ENCODE peak calls at places on chromosomes 11 and 22, in eight cellular contexts. S is NCI-H1092 treated with DMSO at 0.1 percent for 48 hours; E is hepatic stellate cell; G is thoracic aorta; T is germinal center; O is activated CD4-positive, alpha-beta T cell treated with anti-CD3 and anti-CD28 coated beads for 4 hours; X is NB4; A is left colon. P is an unnamed sample.

GRCh38 chr11:58494096-58494495 is 13.8 kb downstream of the OR5B21 start:
- DNase-seq in S (no peak), E (no peak), G (no peak), T (no peak), O (no peak), X (no peak), A (no peak), P (no peak)

GRCh38 chr11:85628771-85629341 is 463 bp downstream of the TMEM126B start:
- DNase-seq in S (no peak), E (no peak), G (no peak), T (no peak), O (peak; percentile 57), X (no peak), A (no peak), P (no peak)

GRCh38 chr11:11426226-11426915 is 73.3 kb upstream of the CSNK2A3 start:
- DNase-seq in S (no peak), E (no peak), G (no peak), T (no peak), O (no peak), X (no peak), A (no peak), P (no peak)

GRCh38 chr11:85977751-85978160 is 91.1 kb downstream of the PICALM start:
- DNase-seq in S (no peak), E (no peak), G (no peak), T (no peak), O (no peak), X (no peak), A (no peak), P (no peak)

GRCh38 chr22:37549704-37550059 is 10.6 kb upstream of the CDC42EP1 start:
- DNase-seq in S (peak; percentile 96), E (peak; percentile 66), G (no peak), T (no peak), O (no peak), X (no peak), A (no peak), P (no peak)

GRCh38 chr11:78647266-78647915 is 72.7 kb upstream of the NARS2 start:
- DNase-seq in S (no peak), E (no peak), G (no peak), T (no peak), O (no peak), X (no peak), A (no peak), P (no peak)

GRCh38 chr22:45225732-45226560 is 14.7 kb downstream of the KIAA0930 start:
- DNase-seq in S (no peak), E (no peak), G (no peak), T (no peak), O (no peak), X (peak; percentile 98), A (no peak), P (no peak)

GRCh38 chr11:110286298-110287040 is 9.9 kb downstream of the RDX start:
- DNase-seq in S (no peak), E (no peak), G (no peak), T (no peak), O (no peak), X (no peak), A (no peak), P (no peak)

GRCh38 chr22:20511578-20512259 is 4.3 kb downstream of the MED15 start:
- DNase-seq in S (no peak), E (no peak), G (no peak), T (no peak), O (no peak), X (no peak), A (no peak), P (no peak)

GRCh38 chr11:129374081-129374992 is 1.3 kb upstream of the BARX2 start:
- DNase-seq in S (no peak), E (peak; percentile 8), G (no peak), T (no peak), O (no peak), X (no peak), A (no peak), P (no peak)

GRCh38 chr11:37657645-37658044 is 1059.6 kb upstream of the RAG2 start:
- DNase-seq in S (no peak), E (no peak), G (no peak), T (no peak), O (no peak), X (peak; percentile 16), A (no peak), P (no peak)

GRCh38 chr11:64856382-64857227 is 12.2 kb upstream of the CDC42BPG start:
- DNase-seq in S (no peak), E (peak; percentile 92), G (peak; percentile 89), T (no peak), O (peak; percentile 41), X (peak; percentile 99), A (peak; percentile 67), P (no peak)

GRCh38 chr11:111604392-111605009 is 2.3 kb downstream of the SIK2 start:
- DNase-seq in S (peak; percentile 79), E (peak; percentile 21), G (no peak), T (peak; percentile 32), O (no peak), X (peak; percentile 67), A (no peak), P (no peak)

GRCh38 chr11:111387318-111387863 is 8.3 kb upstream of the POU2AF1 start:
- DNase-seq in S (peak; percentile 99), E (no peak), G (no peak), T (no peak), O (no peak), X (no peak), A (peak; percentile 90), P (no peak)

GRCh38 chr22:45672564-45673481 is 1.2 kb downstream of the ATXN10 start:
- DNase-seq in S (no peak), E (no peak), G (no peak), T (no peak), O (no peak), X (no peak), A (peak; percentile 27), P (no peak)

GRCh38 chr11:93039841-93040240 is 70.4 kb downstream of the MTNR1B start:
- DNase-seq in S (no peak), E (no peak), G (no peak), T (no peak), O (no peak), X (no peak), A (no peak), P (no peak)

GRCh38 chr11:15911377-15912044 is 444.8 kb downstream of the SOX6 start:
- DNase-seq in S (peak; percentile 21), E (peak; percentile 47), G (no peak), T (no peak), O (no peak), X (no peak), A (no peak), P (peak; percentile 39)

GRCh38 chr11:44564653-44565007 is 833 bp upstream of the CD82 start:
- DNase-seq in S (peak; percentile 88), E (peak; percentile 81), G (peak; percentile 83), T (no peak), O (no peak), X (peak; percentile 72), A (peak; percentile 79), P (peak; percentile 85)

GRCh38 chr11:64858467-64859401 is 14.3 kb upstream of the CDC42BPG start:
- DNase-seq in S (no peak), E (no peak), G (no peak), T (no peak), O (peak; percentile 45), X (peak; percentile 70), A (no peak), P (no peak)

GRCh38 chr22:23827351-23827995 is 11.3 kb downstream of the DERL3 start:
- DNase-seq in S (no peak), E (no peak), G (no peak), T (no peak), O (no peak), X (no peak), A (no peak), P (no peak)

GRCh38 chr11:68412593-68413475 is 47.7 kb upstream of the PPP6R3 start:
- DNase-seq in S (no peak), E (no peak), G (no peak), T (peak; percentile 20), O (no peak), X (no peak), A (no peak), P (peak; percentile 59)

GRCh38 chr11:3861698-3862097 is 6.2 kb downstream of the STIM1 start:
- DNase-seq in S (no peak), E (no peak), G (no peak), T (no peak), O (no peak), X (peak; percentile 85), A (no peak), P (peak; percentile 64)

GRCh38 chr22:47884775-47885174 is 1122.3 kb downstream of the TBC1D22A start:
- DNase-seq in S (no peak), E (no peak), G (no peak), T (no peak), O (no peak), X (no peak), A (no peak), P (no peak)

GRCh38 chr22:21762712-21763581 is 27.4 kb upstream of the YPEL1 start:
- DNase-seq in S (no peak), E (no peak), G (no peak), T (no peak), O (peak; percentile 38), X (no peak), A (no peak), P (no peak)

GRCh38 chr22:35098921-35099320 is 33.0 kb downstream of the ISX start:
- DNase-seq in S (no peak), E (no peak), G (no peak), T (no peak), O (no peak), X (no peak), A (no peak), P (no peak)

GRCh38 chr11:128328955-128329551 is 258.3 kb downstream of the ETS1 start:
- DNase-seq in S (no peak), E (no peak), G (no peak), T (no peak), O (peak; percentile 34), X (no peak), A (no peak), P (no peak)

GRCh38 chr11:8767466-8768142 is 85.0 kb downstream of the RPL27A start:
- DNase-seq in S (no peak), E (no peak), G (no peak), T (no peak), O (no peak), X (no peak), A (no peak), P (no peak)

GRCh38 chr22:27431896-27432295 is 369.7 kb downstream of the MN1 start:
- DNase-seq in S (no peak), E (no peak), G (no peak), T (no peak), O (no peak), X (no peak), A (no peak), P (no peak)

GRCh38 chr11:130002352-130002845 is at the start of gene PRDM10:
- DNase-seq in S (peak; percentile 99), E (peak; percentile 95), G (peak; percentile 70), T (peak; percentile 95), O (peak; percentile 91), X (peak; percentile 96), A (peak; percentile 93), P (peak; percentile 73)